ENCODE peak calls at places on chromosomes 12 and 14, in seven cellular contexts. P is astrocyte of the spinal cord; B is suprapubic skin; D is non-pigmented ciliary epithelial cell; V is activated CD4-positive, alpha-beta T cell treated with anti-CD3 and anti-CD28 coated beads, Interleukin-2, amount 50 U/mL, for 4 hours; Q is NCI-H460; M is frontal cortex. Z is an unnamed sample.

GRCh38 chr12:114403044-114403689 is 2.8 kb downstream of the TBX5 start:
- DNase-seq in P (no peak), B (no peak), D (no peak), V (no peak), Q (no peak), M (peak), Z (no peak)

GRCh38 chr12:100899301-100899700 is 104.7 kb downstream of the ANO4 start:
- DNase-seq in P (no peak), B (no peak), D (no peak), V (no peak), Q (no peak), M (no peak), Z (no peak)

GRCh38 chr14:65164068-65164824 is 61.9 kb upstream of the MAX start:
- DNase-seq in P (peak), B (no peak), D (no peak), V (peak), Q (peak), M (peak), Z (peak)

GRCh38 chr12:58465418-58465817 is 454.9 kb downstream of the LRIG3 start:
- DNase-seq in P (no peak), B (no peak), D (no peak), V (no peak), Q (peak), M (no peak), Z (no peak)

GRCh38 chr12:103680591-103681065 is 93.6 kb downstream of the STAB2 start:
- DNase-seq in P (no peak), B (no peak), D (peak), V (no peak), Q (no peak), M (no peak), Z (no peak)

GRCh38 chr12:72273499-72273837 is 1.3 kb downstream of the TRHDE start:
- DNase-seq in P (no peak), B (no peak), D (no peak), V (no peak), Q (no peak), M (no peak), Z (no peak)

GRCh38 chr12:48198619-48198973 is 4.5 kb downstream of the OR10AD1 start:
- DNase-seq in P (no peak), B (peak), D (no peak), V (no peak), Q (no peak), M (no peak), Z (no peak)

GRCh38 chr14:21068521-21069387 is 1.4 kb upstream of the ARHGEF40 start:
- DNase-seq in P (peak), B (peak), D (no peak), V (peak), Q (peak), M (peak), Z (peak)

GRCh38 chr12:92582466-92582865 is 120.3 kb upstream of the PLEKHG7 start:
- DNase-seq in P (no peak), B (no peak), D (no peak), V (no peak), Q (no peak), M (no peak), Z (no peak)

GRCh38 chr12:57737467-57738141 is 938 bp downstream of the AGAP2 start:
- DNase-seq in P (no peak), B (peak), D (no peak), V (no peak), Q (no peak), M (peak), Z (no peak)

GRCh38 chr12:98532687-98533304 is 17.4 kb downstream of the TMPO start:
- DNase-seq in P (peak), B (no peak), D (peak), V (no peak), Q (peak), M (no peak), Z (no peak)

GRCh38 chr12:75892779-75893408 is 138.7 kb downstream of the PHLDA1 start:
- DNase-seq in P (no peak), B (no peak), D (peak), V (no peak), Q (no peak), M (no peak), Z (no peak)

GRCh38 chr12:120264511-120265202 is 873 bp downstream of the PXN start:
- DNase-seq in P (no peak), B (no peak), D (no peak), V (no peak), Q (no peak), M (no peak), Z (no peak)

GRCh38 chr14:82394916-82395315 is 861.3 kb upstream of the SEL1L start:
- DNase-seq in P (no peak), B (no peak), D (no peak), V (no peak), Q (no peak), M (no peak), Z (peak)

GRCh38 chr12:101004891-101005290 is 205.1 kb downstream of the SLC5A8 start:
- DNase-seq in P (peak), B (no peak), D (no peak), V (no peak), Q (no peak), M (no peak), Z (no peak)

GRCh38 chr12:53844989-53845836 is 93.4 kb upstream of the HOXC13 start:
- DNase-seq in P (no peak), B (peak), D (no peak), V (no peak), Q (peak), M (no peak), Z (no peak)

GRCh38 chr12:50985322-50985721 is 33.0 kb downstream of the HIGD1C start:
- DNase-seq in P (peak), B (no peak), D (peak), V (no peak), Q (no peak), M (no peak), Z (no peak)

GRCh38 chr12:116735951-116736599 is 1.8 kb downstream of the SPRING1 start:
- DNase-seq in P (no peak), B (no peak), D (no peak), V (no peak), Q (no peak), M (no peak), Z (no peak)

GRCh38 chr12:109544955-109545531 is 28.3 kb downstream of the MMAB start:
- DNase-seq in P (no peak), B (no peak), D (no peak), V (no peak), Q (peak), M (no peak), Z (no peak)

GRCh38 chr12:3641428-3641883 is 111.5 kb downstream of the CRACR2A start:
- DNase-seq in P (peak), B (no peak), D (peak), V (no peak), Q (no peak), M (no peak), Z (no peak)

GRCh38 chr12:68418137-68418460 is 85.9 kb upstream of the MDM1 start:
- DNase-seq in P (no peak), B (no peak), D (no peak), V (no peak), Q (no peak), M (no peak), Z (no peak)

Z was measured in NCI-H2107.